ENCODE peak calls at places on chromosome 6, in nine cellular contexts. D is iPS-NIHi11; K is MCF 10A; P is fibroblast of pulmonary artery; X is naive B cell; W is activated CD8-positive, alpha-beta T cell treated with anti-CD3 and anti-CD28 coated beads for 36 hours; R is coronary artery; O is uterus; N is tibial artery. I is an unnamed sample.
A peak's percentile ranks its signal among the peaks of the same experiment; 100 is the strongest.

GRCh38 chr6:68639826-68640505 is 4.9 kb downstream of the ADGRB3 start:
- DNase-seq in D (no peak), W (no peak), X (no peak), P (peak; percentile 42), R (no peak), N (no peak), O (no peak), K (no peak), I (no peak)

GRCh38 chr6:160882741-160883340 is 108.7 kb upstream of the MAP3K4 start:
- DNase-seq in X (no peak), O (no peak), K (peak; percentile 69), W (no peak), R (no peak), N (no peak), D (no peak), P (peak; percentile 11), I (no peak)

GRCh38 chr6:10759884-10760329 is 12.3 kb downstream of the TMEM14B start:
- DNase-seq in W (no peak), R (no peak), N (no peak), P (peak; percentile 52), X (no peak), O (peak; percentile 32), D (no peak), K (peak; percentile 88), I (no peak)

GRCh38 chr6:14038636-14039035 is 78.9 kb upstream of the CD83 start:
- DNase-seq in K (no peak), N (no peak), X (no peak), O (no peak), P (no peak), R (no peak), D (no peak), W (no peak), I (no peak)

GRCh38 chr6:141824258-141824795 is 308.4 kb upstream of the GJE1 start:
- DNase-seq in O (no peak), R (no peak), K (no peak), N (no peak), D (no peak), W (no peak), X (no peak), P (no peak), I (no peak)

GRCh38 chr6:131163886-131164285 is 28.6 kb downstream of the AKAP7 start:
- DNase-seq in X (no peak), K (no peak), R (no peak), N (no peak), P (peak; percentile 75), W (no peak), O (no peak), D (no peak), I (no peak)

GRCh38 chr6:146892613-146893401 is 294.0 kb downstream of the ADGB start:
- DNase-seq in W (no peak), N (no peak), D (no peak), O (no peak), X (no peak), P (peak; percentile 73), R (no peak), K (no peak), I (no peak)

GRCh38 chr6:84021625-84022024 is 11.9 kb upstream of the MRAP2 start:
- DNase-seq in O (no peak), R (no peak), W (no peak), N (no peak), P (no peak), D (no peak), K (no peak), X (no peak), I (no peak)

GRCh38 chr6:26250806-26251075 is 114.3 kb upstream of the BTN3A2 start:
- DNase-seq in N (no peak), P (peak; percentile 63), K (no peak), W (peak; percentile 56), X (peak; percentile 57), O (no peak), R (no peak), D (no peak), I (no peak)

GRCh38 chr6:24719125-24719931 is at the start of gene C6orf62:
- DNase-seq in D (no peak), K (peak; percentile 68), N (no peak), O (no peak), R (no peak), P (no peak), W (peak; percentile 79), X (peak; percentile 67), I (peak; percentile 51)

GRCh38 chr6:118350881-118351430 is 197.1 kb upstream of the PLN start:
- DNase-seq in K (no peak), R (no peak), X (no peak), O (no peak), P (no peak), D (no peak), N (no peak), W (no peak), I (no peak)

GRCh38 chr6:51277471-51277870 is 458.8 kb downstream of the TFAP2B start:
- DNase-seq in P (no peak), K (no peak), O (no peak), N (no peak), R (no peak), W (no peak), D (no peak), X (no peak), I (no peak)

GRCh38 chr6:51105357-51105756 is 286.7 kb downstream of the TFAP2B start:
- DNase-seq in W (no peak), K (no peak), R (no peak), X (no peak), O (no peak), D (no peak), P (no peak), N (no peak), I (no peak)

GRCh38 chr6:65937982-65938381 is 231.0 kb upstream of the EYS start:
- DNase-seq in N (no peak), K (no peak), D (no peak), O (peak; percentile 49), P (peak; percentile 4), R (no peak), X (no peak), W (no peak), I (no peak)

GRCh38 chr6:136607932-136608772 is 57.9 kb upstream of the MAP7 start:
- DNase-seq in R (no peak), K (peak; percentile 91), W (peak; percentile 91), N (peak; percentile 73), P (peak; percentile 71), D (peak; percentile 71), O (peak; percentile 33), X (peak; percentile 63), I (peak; percentile 60)

GRCh38 chr6:1608976-1609661 is 596 bp upstream of the FOXC1 start:
- DNase-seq in W (no peak), O (no peak), K (peak; percentile 40), N (peak; percentile 92), R (peak; percentile 89), P (no peak), X (no peak), D (peak; percentile 38), I (no peak)

GRCh38 chr6:14871196-14871595 is 374.7 kb upstream of the JARID2 start:
- DNase-seq in O (no peak), N (no peak), R (no peak), D (no peak), W (no peak), P (no peak), X (no peak), K (no peak), I (no peak)

GRCh38 chr6:43058511-43058910 is 723 bp downstream of the MRPL2 start:
- DNase-seq in K (no peak), D (no peak), X (no peak), O (no peak), R (no peak), N (no peak), P (no peak), W (no peak), I (no peak)

GRCh38 chr6:33194431-33194979 is 2.2 kb upstream of the COL11A2 start:
- DNase-seq in X (no peak), D (no peak), R (no peak), N (no peak), W (no peak), P (no peak), O (no peak), K (no peak), I (no peak)

GRCh38 chr6:49541210-49541724 is 9.2 kb upstream of the C6orf141 start:
- DNase-seq in P (peak; percentile 95), X (no peak), D (no peak), W (no peak), O (no peak), N (no peak), R (no peak), K (peak; percentile 88), I (no peak)

I was measured in heart left ventricle.